ENCODE peak calls at places on chromosomes 16 and 17, in seven cellular contexts. One of them, this sample, is unnamed.

GRCh38 chr16:87435399-87436224 is 43.5 kb downstream of the MAP1LC3B start:
- DNase-seq in GDM1: no peak
- DNase-seq in H1: no peak
- DNase-seq in progenitor cell of endocrine pancreas: no peak
- DNase-seq in GM23248: peak
- DNase-seq in activated CD4-positive, alpha-beta T cell treated with anti-CD3 and anti-CD28 coated beads for 36 hours: no peak
- DNase-seq in T-helper 2 cell: no peak
- DNase-seq in this sample: no peak

GRCh38 chr17:62998665-62999393 is 32.8 kb downstream of the TANC2 start:
- DNase-seq in GDM1: no peak
- DNase-seq in H1: no peak
- DNase-seq in progenitor cell of endocrine pancreas: no peak
- DNase-seq in GM23248: no peak
- DNase-seq in activated CD4-positive, alpha-beta T cell treated with anti-CD3 and anti-CD28 coated beads for 36 hours: no peak
- DNase-seq in T-helper 2 cell: no peak
- DNase-seq in this sample: no peak

GRCh38 chr17:76153640-76154039 is 12.6 kb upstream of the FOXJ1 start:
- DNase-seq in GDM1: no peak
- DNase-seq in H1: no peak
- DNase-seq in progenitor cell of endocrine pancreas: no peak
- DNase-seq in GM23248: peak
- DNase-seq in activated CD4-positive, alpha-beta T cell treated with anti-CD3 and anti-CD28 coated beads for 36 hours: no peak
- DNase-seq in T-helper 2 cell: no peak
- DNase-seq in this sample: no peak

GRCh38 chr16:89101303-89102034 is 7.8 kb downstream of the ACSF3 start:
- DNase-seq in GDM1: no peak
- DNase-seq in H1: no peak
- DNase-seq in progenitor cell of endocrine pancreas: no peak
- DNase-seq in GM23248: no peak
- DNase-seq in activated CD4-positive, alpha-beta T cell treated with anti-CD3 and anti-CD28 coated beads for 36 hours: peak
- DNase-seq in T-helper 2 cell: no peak
- DNase-seq in this sample: no peak

GRCh38 chr17:45190503-45191282 is 29.0 kb downstream of the HEXIM2 start:
- DNase-seq in GDM1: no peak
- DNase-seq in H1: no peak
- DNase-seq in progenitor cell of endocrine pancreas: no peak
- DNase-seq in GM23248: no peak
- DNase-seq in activated CD4-positive, alpha-beta T cell treated with anti-CD3 and anti-CD28 coated beads for 36 hours: no peak
- DNase-seq in T-helper 2 cell: no peak
- DNase-seq in this sample: no peak

GRCh38 chr17:63189930-63190329 is 223.9 kb downstream of the TANC2 start:
- DNase-seq in GDM1: no peak
- DNase-seq in H1: no peak
- DNase-seq in progenitor cell of endocrine pancreas: no peak
- DNase-seq in GM23248: peak
- DNase-seq in activated CD4-positive, alpha-beta T cell treated with anti-CD3 and anti-CD28 coated beads for 36 hours: no peak
- DNase-seq in T-helper 2 cell: no peak
- DNase-seq in this sample: no peak

GRCh38 chr16:57314161-57314785 is 29.8 kb upstream of the PLLP start:
- DNase-seq in GDM1: no peak
- DNase-seq in H1: no peak
- DNase-seq in progenitor cell of endocrine pancreas: no peak
- DNase-seq in GM23248: no peak
- DNase-seq in activated CD4-positive, alpha-beta T cell treated with anti-CD3 and anti-CD28 coated beads for 36 hours: peak
- DNase-seq in T-helper 2 cell: no peak
- DNase-seq in this sample: no peak

GRCh38 chr17:16937431-16937830 is 34.5 kb downstream of the TNFRSF13B start:
- DNase-seq in GDM1: no peak
- DNase-seq in H1: no peak
- DNase-seq in progenitor cell of endocrine pancreas: no peak
- DNase-seq in GM23248: no peak
- DNase-seq in activated CD4-positive, alpha-beta T cell treated with anti-CD3 and anti-CD28 coated beads for 36 hours: no peak
- DNase-seq in T-helper 2 cell: no peak
- DNase-seq in this sample: no peak

GRCh38 chr16:83862661-83863060 is 36.3 kb upstream of the MLYCD start:
- DNase-seq in GDM1: no peak
- DNase-seq in H1: no peak
- DNase-seq in progenitor cell of endocrine pancreas: no peak
- DNase-seq in GM23248: no peak
- DNase-seq in activated CD4-positive, alpha-beta T cell treated with anti-CD3 and anti-CD28 coated beads for 36 hours: no peak
- DNase-seq in T-helper 2 cell: no peak
- DNase-seq in this sample: no peak

GRCh38 chr16:59259074-59259963 is 525.2 kb upstream of the GOT2 start:
- DNase-seq in GDM1: no peak
- DNase-seq in H1: no peak
- DNase-seq in progenitor cell of endocrine pancreas: no peak
- DNase-seq in GM23248: no peak
- DNase-seq in activated CD4-positive, alpha-beta T cell treated with anti-CD3 and anti-CD28 coated beads for 36 hours: peak
- DNase-seq in T-helper 2 cell: no peak
- DNase-seq in this sample: no peak

GRCh38 chr17:40358323-40359038 is 6.1 kb downstream of the GJD3 start:
- DNase-seq in GDM1: peak
- DNase-seq in H1: no peak
- DNase-seq in progenitor cell of endocrine pancreas: peak
- DNase-seq in GM23248: peak
- DNase-seq in activated CD4-positive, alpha-beta T cell treated with anti-CD3 and anti-CD28 coated beads for 36 hours: peak
- DNase-seq in T-helper 2 cell: peak
- DNase-seq in this sample: no peak

GRCh38 chr17:42436401-42436800 is 13.3 kb upstream of the CAVIN1 start:
- DNase-seq in GDM1: no peak
- DNase-seq in H1: no peak
- DNase-seq in progenitor cell of endocrine pancreas: no peak
- DNase-seq in GM23248: peak
- DNase-seq in activated CD4-positive, alpha-beta T cell treated with anti-CD3 and anti-CD28 coated beads for 36 hours: no peak
- DNase-seq in T-helper 2 cell: no peak
- DNase-seq in this sample: no peak

GRCh38 chr16:70608516-70608915 is 37.8 kb upstream of the IL34 start:
- DNase-seq in GDM1: no peak
- DNase-seq in H1: no peak
- DNase-seq in progenitor cell of endocrine pancreas: no peak
- DNase-seq in GM23248: no peak
- DNase-seq in activated CD4-positive, alpha-beta T cell treated with anti-CD3 and anti-CD28 coated beads for 36 hours: no peak
- DNase-seq in T-helper 2 cell: no peak
- DNase-seq in this sample: no peak

GRCh38 chr17:59893617-59894100 is 738 bp downstream of the RPS6KB1 start:
- DNase-seq in GDM1: no peak
- DNase-seq in H1: no peak
- DNase-seq in progenitor cell of endocrine pancreas: no peak
- DNase-seq in GM23248: peak
- DNase-seq in activated CD4-positive, alpha-beta T cell treated with anti-CD3 and anti-CD28 coated beads for 36 hours: peak
- DNase-seq in T-helper 2 cell: no peak
- DNase-seq in this sample: no peak

GRCh38 chr16:82665025-82665424 is 38.3 kb downstream of the CDH13 start:
- DNase-seq in GDM1: no peak
- DNase-seq in H1: no peak
- DNase-seq in progenitor cell of endocrine pancreas: no peak
- DNase-seq in GM23248: no peak
- DNase-seq in activated CD4-positive, alpha-beta T cell treated with anti-CD3 and anti-CD28 coated beads for 36 hours: no peak
- DNase-seq in T-helper 2 cell: no peak
- DNase-seq in this sample: no peak

GRCh38 chr17:9231449-9232154 is 210.3 kb downstream of the NTN1 start:
- DNase-seq in GDM1: no peak
- DNase-seq in H1: no peak
- DNase-seq in progenitor cell of endocrine pancreas: no peak
- DNase-seq in GM23248: no peak
- DNase-seq in activated CD4-positive, alpha-beta T cell treated with anti-CD3 and anti-CD28 coated beads for 36 hours: no peak
- DNase-seq in T-helper 2 cell: no peak
- DNase-seq in this sample: no peak

GRCh38 chr16:29852654-29853053 is 10.4 kb downstream of the CDIPT start:
- DNase-seq in GDM1: no peak
- DNase-seq in H1: no peak
- DNase-seq in progenitor cell of endocrine pancreas: no peak
- DNase-seq in GM23248: peak
- DNase-seq in activated CD4-positive, alpha-beta T cell treated with anti-CD3 and anti-CD28 coated beads for 36 hours: no peak
- DNase-seq in T-helper 2 cell: no peak
- DNase-seq in this sample: no peak